ENCODE peak calls at places on chromosomes 4 and X, in nine cellular contexts. Q is IMR-90, R is left lung, S is PC-3, A is astrocyte, M is heart right ventricle, B is left ventricle myocardium inferior, T is cardiac muscle cell, P is neural progenitor cell. G is an unnamed sample.

GRCh38 chr4:48108309-48109073 is 25.6 kb downstream of the TXK start:
- DNase-seq in Q (no peak), R (no peak), S (no peak), A (peak; percentile 15), M (no peak), B (no peak), T (no peak), P (no peak), G (no peak)

GRCh38 chr4:85783483-85783882 is 308.5 kb downstream of the ARHGAP24 start:
- DNase-seq in Q (peak; percentile 90), R (no peak), S (peak; percentile 63), A (peak; percentile 85), M (no peak), B (no peak), T (no peak), P (no peak), G (peak; percentile 90)

GRCh38 chr4:71258323-71258722 is 80.5 kb upstream of the SLC4A4 start:
- DNase-seq in Q (no peak), R (no peak), S (no peak), A (no peak), M (no peak), B (no peak), T (no peak), P (no peak), G (no peak)

GRCh38 chr4:3041192-3042142 is 32.9 kb downstream of the HTT-AS start:
- DNase-seq in Q (peak; percentile 48), R (peak; percentile 91), S (peak; percentile 63), A (peak; percentile 35), M (peak; percentile 37), B (peak; percentile 60), T (no peak), P (no peak), G (peak; percentile 64)

GRCh38 chr4:136329042-136329662 is 1203.1 kb downstream of the PCDH18 start:
- DNase-seq in Q (no peak), R (no peak), S (peak; percentile 20), A (no peak), M (no peak), B (no peak), T (peak; percentile 8), P (peak; percentile 19), G (peak; percentile 4)

GRCh38 chr4:159855731-159856130 is 752.9 kb downstream of the RAPGEF2 start:
- DNase-seq in Q (no peak), R (no peak), S (no peak), A (no peak), M (no peak), B (no peak), T (no peak), P (peak; percentile 30), G (no peak)

GRCh38 chr4:6658204-6658585 is 17.7 kb downstream of the MRFAP1 start:
- DNase-seq in Q (no peak), R (no peak), S (no peak), A (no peak), M (no peak), B (no peak), T (no peak), P (no peak), G (no peak)

GRCh38 chr4:141131738-141132688 is 1.3 kb downstream of the RNF150 start:
- DNase-seq in Q (peak; percentile 20), R (peak; percentile 75), S (no peak), A (peak; percentile 16), M (no peak), B (peak; percentile 32), T (peak; percentile 53), P (peak; percentile 59), G (peak; percentile 11)

GRCh38 chr4:83370640-83370906 is 35.9 kb upstream of the HPSE start:
- DNase-seq in Q (peak; percentile 24), R (no peak), S (no peak), A (peak; percentile 33), M (no peak), B (no peak), T (no peak), P (no peak), G (peak; percentile 8)

GRCh38 chr4:3269105-3269927 is 20.4 kb downstream of the MSANTD1 start:
- DNase-seq in Q (no peak), R (peak; percentile 67), S (no peak), A (no peak), M (peak; percentile 8), B (peak; percentile 9), T (no peak), P (peak; percentile 1), G (no peak)

GRCh38 chrX:139112432-139112831 is 400.9 kb upstream of the FGF13 start:
- DNase-seq in Q (no peak), R (no peak), S (peak; percentile 79), A (peak; percentile 67), M (peak; percentile 25), B (no peak), T (no peak), P (no peak), G (no peak)

GRCh38 chrX:65502618-65503017 is 32.0 kb downstream of the LAS1L start:
- DNase-seq in Q (no peak), R (no peak), S (no peak), A (no peak), M (no peak), B (no peak), T (no peak), P (no peak), G (no peak)

GRCh38 chr4:3827616-3828492 is 61.7 kb downstream of the ADRA2C start:
- DNase-seq in Q (peak; percentile 17), R (peak; percentile 88), S (peak; percentile 25), A (peak; percentile 12), M (peak; percentile 84), B (peak; percentile 85), T (no peak), P (no peak), G (no peak)

GRCh38 chr4:3516061-3516835 is 16.0 kb downstream of the LRPAP1 start:
- DNase-seq in Q (no peak), R (peak; percentile 60), S (no peak), A (no peak), M (no peak), B (peak; percentile 7), T (no peak), P (no peak), G (no peak)

GRCh38 chr4:42750091-42750490 is 93.2 kb upstream of the ATP8A1 start:
- DNase-seq in Q (no peak), R (no peak), S (peak; percentile 31), A (no peak), M (peak; percentile 16), B (no peak), T (peak; percentile 45), P (no peak), G (no peak)

GRCh38 chr4:41512139-41512538 is 25.8 kb upstream of the LIMCH1 start:
- DNase-seq in Q (no peak), R (no peak), S (no peak), A (no peak), M (no peak), B (no peak), T (no peak), P (no peak), G (no peak)

GRCh38 chr4:47741200-47741599 is 96.7 kb downstream of the CORIN start:
- DNase-seq in Q (peak; percentile 29), R (no peak), S (no peak), A (no peak), M (no peak), B (no peak), T (no peak), P (no peak), G (no peak)

GRCh38 chr4:95979961-95980876 is 140.3 kb downstream of the PDHA2 start:
- DNase-seq in Q (no peak), R (peak; percentile 53), S (no peak), A (no peak), M (peak; percentile 23), B (peak; percentile 29), T (peak; percentile 88), P (no peak), G (no peak)

GRCh38 chr4:119626943-119627266 is 1.7 kb downstream of the PDE5A start:
- DNase-seq in Q (no peak), R (no peak), S (no peak), A (no peak), M (no peak), B (no peak), T (no peak), P (no peak), G (no peak)

GRCh38 chr4:43782391-43782790 is 666.2 kb downstream of the KCTD8 start:
- DNase-seq in Q (no peak), R (no peak), S (peak; percentile 54), A (no peak), M (no peak), B (no peak), T (no peak), P (no peak), G (no peak)
- TF ChIP-seq CTCF in Q (no peak), R (no peak), S (peak; percentile 69), A (no peak), M (no peak), B (no peak), T (no peak), P (no peak), G (no peak)

DNA sequence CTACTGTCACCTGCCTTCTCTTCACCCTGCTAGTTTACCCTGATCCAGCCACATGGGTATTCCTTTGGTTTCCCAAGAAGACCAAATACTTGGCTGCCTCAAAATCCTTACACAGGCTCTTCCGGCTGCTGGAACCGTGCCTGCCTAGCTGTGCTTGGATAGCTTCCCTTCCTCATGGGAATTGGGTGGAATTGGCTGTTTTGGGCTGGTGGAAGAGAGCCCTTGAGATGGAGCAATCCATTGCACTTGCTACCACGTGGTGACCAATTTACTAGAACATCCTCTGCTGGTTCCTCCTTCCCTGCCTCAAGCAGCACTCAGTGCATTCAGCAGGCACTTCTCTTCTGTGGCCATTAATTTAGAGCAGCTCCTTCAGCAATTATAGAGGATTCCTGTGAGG is 119.3 kb upstream of the AP1S2 start:
- DNase-seq in Q (no peak), R (no peak), S (no peak), A (no peak), M (peak; percentile 22), B (peak; percentile 21), T (no peak), P (no peak), G (no peak)
- H3K27me3 ChIP-seq in Q (peaks cover 5% of the 10 kb centered on the region), R (no peaks in the 10 kb centered on the region), S (no peaks in the 10 kb centered on the region), A (no peaks in the 10 kb centered on the region), M (no peaks in the 10 kb centered on the region), B (no peaks in the 10 kb centered on the region), T (no peaks in the 10 kb centered on the region), P (no peaks in the 10 kb centered on the region), G (no peaks in the 10 kb centered on the region)

GRCh38 chr4:76224193-76224592 is 10.6 kb upstream of the SCARB2 start:
- DNase-seq in Q (no peak), R (no peak), S (no peak), A (no peak), M (no peak), B (no peak), T (no peak), P (no peak), G (no peak)

DNA sequence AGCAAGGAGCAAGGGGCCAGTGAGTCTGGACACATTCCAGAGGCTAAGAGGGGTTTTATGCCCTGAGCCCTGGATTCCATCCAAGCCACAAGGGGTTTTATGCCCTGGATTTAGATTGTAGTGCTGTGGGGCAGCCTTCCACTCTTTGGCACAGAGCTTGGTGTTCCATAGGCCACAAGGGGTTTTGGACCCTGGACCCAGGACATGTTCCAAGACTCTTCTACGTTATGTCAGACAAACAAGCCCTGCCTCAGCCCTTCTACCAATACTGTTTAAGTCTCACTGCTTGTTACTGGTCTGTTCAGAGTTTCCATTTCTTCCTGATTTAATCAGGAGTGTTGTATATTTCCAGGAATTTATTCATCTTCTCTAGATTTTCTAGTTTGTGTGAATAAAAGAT is 12.8 kb upstream of the SCARB2 start:
- DNase-seq in Q (no peak), R (no peak), S (no peak), A (no peak), M (no peak), B (no peak), T (no peak), P (no peak), G (no peak)
- H3K27ac ChIP-seq in Q (no peak overlapping the region), R (no peak overlapping the region), S (no peak overlapping the region), A (no peak overlapping the region), M (no peak overlapping the region), B (no peak overlapping the region), T (no peak overlapping the region), P (no peak overlapping the region), G (no peak overlapping the region)

GRCh38 chrX:16300831-16301230 is 133.6 kb downstream of the MAGEB17 start:
- DNase-seq in Q (no peak), R (no peak), S (no peak), A (no peak), M (no peak), B (no peak), T (no peak), P (no peak), G (no peak)
- TF ChIP-seq CTCF in Q (no peak), R (no peak), S (no peak), A (no peak), M (no peak), B (no peak), T (no peak), P (no peak), G (no peak)

G was measured in brain microvascular endothelial cell.